ENCODE peak calls at places on chromosomes 5 and 9, in five cellular contexts. C, D, G, K and F are unnamed samples.
A peak's percentile ranks its signal among the peaks of the same experiment; 100 is the strongest.

GRCh38 chr5:172509405-172509781 is 55.1 kb upstream of the SH3PXD2B start:
- DNase-seq in C (no peak), D (no peak), G (no peak), K (no peak), F (no peak)

GRCh38 chr9:111597852-111598729 is 1.4 kb downstream of the PTGR1 start:
- DNase-seq in C (peak; percentile 63), D (peak; percentile 5), G (peak; percentile 34), K (no peak), F (peak; percentile 26)

GRCh38 chr9:21408817-21409216 is at the start of gene IFNA8:
- DNase-seq in C (no peak), D (no peak), G (no peak), K (no peak), F (no peak)

GRCh38 chr9:89496645-89497044 is 1.3 kb downstream of the SEMA4D start:
- DNase-seq in C (no peak), D (no peak), G (no peak), K (no peak), F (no peak)

GRCh38 chr5:128038641-128039040 is 44.9 kb upstream of the SLC12A2 start:
- DNase-seq in C (no peak), D (no peak), G (no peak), K (peak; percentile 84), F (no peak)

GRCh38 chr9:89808076-89808701 is 203.4 kb downstream of the GADD45G start:
- DNase-seq in C (no peak), D (no peak), G (no peak), K (no peak), F (no peak)

GRCh38 chr5:1297243-1297642 is 2.4 kb upstream of the TERT start:
- DNase-seq in C (peak; percentile 22), D (no peak), G (no peak), K (no peak), F (no peak)

GRCh38 chr9:135358161-135358940 is 121.2 kb upstream of the PPP1R26 start:
- DNase-seq in C (no peak), D (no peak), G (no peak), K (no peak), F (no peak)